ENCODE peak calls at places on chromosomes 11 and 22, in four cellular contexts. G, E, U and Q are unnamed samples.

GRCh38 chr11:38006466-38006865 is 1408.4 kb upstream of the RAG2 start:
- DNase-seq in E (no peak), U (no peak), G (no peak), Q (no peak)

GRCh38 chr11:119509969-119510401 is 87.0 kb upstream of the THY1 start:
- DNase-seq in U (peak; percentile 58), E (peak; percentile 14), G (peak; percentile 12), Q (no peak)

GRCh38 chr11:14537134-14537599 is 17.0 kb upstream of the PSMA1 start:
- DNase-seq in E (peak; percentile 60), G (peak; percentile 63), U (no peak), Q (peak; percentile 22)

GRCh38 chr22:19291218-19291579 is 320 bp downstream of the CLTCL1 start:
- DNase-seq in E (peak; percentile 46), U (no peak), G (peak; percentile 77), Q (peak; percentile 31)

GRCh38 chr11:15073361-15074205 is at the start of gene CALCB:
- DNase-seq in U (no peak), G (no peak), E (peak; percentile 53), Q (peak; percentile 33)

GRCh38 chr11:74446445-74446844 is 20.9 kb downstream of the KCNE3 start:
- DNase-seq in E (no peak), G (no peak), U (no peak), Q (no peak)

GRCh38 chr11:67113231-67113721 is 5.8 kb upstream of the KDM2A start:
- DNase-seq in G (no peak), U (no peak), E (no peak), Q (no peak)

GRCh38 chr22:30826670-30827355 is 132.1 kb downstream of the OSBP2 start:
- DNase-seq in G (no peak), E (no peak), U (no peak), Q (no peak)

GRCh38 chr11:24820541-24820940 is 323.7 kb downstream of the LUZP2 start:
- DNase-seq in U (no peak), G (no peak), E (no peak), Q (no peak)

GRCh38 chr11:109522116-109522755 is 100.2 kb downstream of the C11orf87 start:
- DNase-seq in E (no peak), U (no peak), G (no peak), Q (no peak)
- TF ChIP-seq CTCF in E (no peak), U (no peak), G (no peak), Q (no peak)

DNA sequence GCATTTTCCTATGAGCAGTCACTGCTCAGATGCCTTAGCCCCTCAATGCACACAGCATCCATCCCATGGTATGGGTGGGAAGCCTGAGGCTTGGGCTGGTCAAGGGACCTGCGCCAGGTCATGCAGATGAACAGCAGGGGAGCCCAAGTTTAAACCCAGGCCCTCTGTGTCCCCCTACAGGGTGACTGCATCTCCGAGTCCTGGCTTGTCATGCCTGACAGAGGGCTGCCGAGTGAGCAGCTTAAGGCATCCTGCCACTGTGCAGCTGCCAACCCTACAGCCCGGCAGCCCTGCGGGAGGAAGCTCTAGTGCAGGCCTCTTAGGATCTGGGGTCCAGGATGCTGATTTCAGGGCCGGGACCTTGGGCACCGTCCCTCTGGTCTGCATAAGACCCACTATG is 10.0 kb downstream of the IL2RB start:
- DNase-seq in E (no peak), U (no peak), G (no peak), Q (no peak)
- TF ChIP-seq CTCF in E (no peak), U (no peak), G (peak; percentile 20), Q (no peak)

DNA sequence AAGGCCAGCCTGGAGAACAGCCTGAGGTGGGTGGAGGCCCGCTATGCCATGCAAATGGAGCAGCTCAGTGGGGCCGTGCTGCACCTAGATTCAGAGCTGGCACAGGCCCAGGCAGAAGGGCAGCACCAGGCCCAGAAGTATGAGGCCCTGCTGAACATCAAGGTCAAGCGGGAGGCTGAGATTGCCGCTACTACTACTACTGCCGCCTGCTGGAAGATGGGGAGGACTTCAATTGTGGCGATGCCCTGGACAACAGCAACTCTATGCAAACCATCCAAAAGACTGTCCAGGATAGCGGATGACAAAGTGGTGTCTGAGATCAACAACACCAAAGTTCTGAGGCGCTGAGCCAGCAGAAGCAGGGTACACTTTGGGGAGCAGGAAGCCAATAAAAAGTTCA is 3.1 kb upstream of the TMEM218 start:
- DNase-seq in U (no peak), G (peak; percentile 60), E (no peak), Q (no peak)
- TF ChIP-seq CTCF in U (no peak), G (peak; percentile 66), E (no peak), Q (no peak)

GRCh38 chr11:60872952-60873524 is 5.7 kb downstream of the ZP1 start:
- DNase-seq in E (no peak), U (no peak), G (peak; percentile 44), Q (no peak)

GRCh38 chr11:60873533-60873932 is 6.2 kb downstream of the ZP1 start:
- DNase-seq in E (no peak), U (no peak), G (no peak), Q (no peak)

GRCh38 chr11:60875366-60875720 is 8.0 kb downstream of the ZP1 start:
- DNase-seq in U (no peak), G (no peak), E (no peak), Q (no peak)

GRCh38 chr11:60875856-60876485 is 8.6 kb downstream of the ZP1 start:
- DNase-seq in E (no peak), G (no peak), U (no peak), Q (no peak)

DNA sequence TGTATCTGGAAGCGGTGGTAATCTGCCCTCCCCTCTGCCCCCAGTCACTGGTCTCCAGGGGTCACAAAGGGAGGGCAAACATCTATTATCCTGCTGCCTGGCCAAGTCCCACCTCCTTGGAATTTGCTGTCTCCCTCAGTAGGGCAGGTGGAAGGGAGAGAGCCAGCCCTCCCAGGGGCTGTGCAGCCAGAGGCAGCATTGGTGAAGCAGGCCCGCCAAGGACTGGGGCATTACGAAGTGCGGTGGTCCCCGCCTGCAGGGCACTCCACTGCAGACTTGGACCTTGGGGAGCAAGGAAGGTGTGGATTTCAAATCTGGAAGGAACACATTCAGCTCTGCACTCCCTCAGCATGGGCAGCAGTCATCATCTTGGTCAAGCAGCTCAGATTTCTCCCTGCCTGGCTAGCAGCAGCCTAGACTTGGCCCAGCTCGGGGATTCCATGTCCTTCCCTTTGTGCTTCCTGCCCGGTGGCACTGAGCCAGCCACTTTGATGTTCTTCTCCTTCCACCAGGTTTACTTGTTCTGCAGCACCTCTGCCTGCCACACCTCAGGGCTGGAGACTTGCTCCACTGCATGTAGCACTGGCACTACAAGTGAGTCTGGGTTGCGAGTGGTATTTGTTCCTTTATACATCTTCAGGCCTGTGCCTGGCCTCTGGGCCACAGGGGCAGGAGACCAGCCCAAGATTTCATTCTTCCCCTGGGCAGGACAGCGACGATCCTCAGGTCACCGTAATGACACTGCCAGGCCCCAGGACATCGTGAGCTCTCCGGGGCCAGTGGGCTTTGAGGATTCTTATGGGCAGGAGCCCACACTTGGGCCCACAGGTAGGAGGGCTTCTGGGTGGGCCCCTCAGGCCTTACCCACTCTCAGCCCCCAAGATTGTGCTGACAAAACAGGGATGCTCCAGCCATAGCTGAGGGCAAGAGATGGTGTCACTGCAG is 7.4 kb downstream of the ZP1 start:
- DNase-seq in G (no peak), E (no peak), U (no peak), Q (no peak)
- TF ChIP-seq CTCF in G (no peak), E (no peak), U (no peak), Q (no peak)

GRCh38 chr11:44484211-44484610 is 81.3 kb upstream of the CD82 start:
- DNase-seq in U (no peak), E (no peak), G (peak; percentile 39), Q (peak; percentile 19)
- TF ChIP-seq CTCF in U (no peak), E (no peak), G (peak; percentile 58), Q (no peak)

GRCh38 chr22:45911601-45912271 is 65.2 kb downstream of the WNT7B start:
- DNase-seq in E (peak; percentile 56), U (no peak), G (no peak), Q (peak; percentile 81)
- TF ChIP-seq CTCF in E (no peak), U (no peak), G (peak; percentile 3), Q (no peak)

DNA sequence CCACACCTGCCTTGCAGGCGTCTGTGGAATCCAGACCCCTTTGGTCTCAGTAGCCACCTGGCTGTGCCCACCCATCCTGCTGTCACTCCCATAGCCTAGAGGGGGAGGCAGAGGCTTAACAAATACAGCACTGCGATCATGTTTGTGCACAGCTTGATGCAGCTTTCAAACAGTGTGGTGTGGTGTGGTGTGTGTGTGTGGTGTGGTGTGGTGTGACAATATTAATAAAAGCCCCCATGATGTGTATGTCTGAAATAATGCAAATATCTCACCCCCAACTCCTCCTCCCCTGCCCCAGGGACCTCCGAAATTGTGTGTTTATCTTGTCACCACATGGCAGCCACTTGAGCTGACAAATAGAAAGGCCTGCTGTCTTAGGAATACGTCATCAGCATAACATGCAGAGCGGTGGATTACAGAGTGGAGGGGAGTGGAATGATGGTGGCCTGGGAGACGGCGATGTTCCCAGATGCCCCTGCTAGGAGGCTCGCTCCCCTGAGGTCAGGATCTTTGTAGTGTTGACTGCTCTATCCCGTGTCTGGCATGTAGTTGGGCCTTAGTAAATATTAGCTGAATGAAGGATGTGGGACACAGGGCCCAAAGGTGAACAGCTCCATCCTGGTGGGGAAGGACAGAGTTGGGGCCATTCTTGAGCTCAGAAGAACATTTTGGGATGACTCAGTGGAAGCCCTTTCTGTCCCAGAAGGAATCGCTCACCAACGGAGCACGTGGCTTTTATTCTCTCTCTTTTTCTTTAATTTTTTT is 2.8 kb downstream of the PDXP start:
- DNase-seq in U (no peak), G (peak; percentile 62), E (no peak), Q (no peak)
- TF ChIP-seq CTCF in U (peak; percentile 64), G (peak; percentile 65), E (no peak), Q (no peak)

GRCh38 chr22:20783300-20783673 is 9.4 kb downstream of the SERPIND1 start:
- DNase-seq in E (no peak), U (no peak), G (no peak), Q (no peak)

GRCh38 chr22:20785415-20785814 is 11.5 kb downstream of the SERPIND1 start:
- DNase-seq in U (no peak), G (no peak), E (no peak), Q (no peak)

GRCh38 chr22:20782601-20783299 is 8.8 kb downstream of the SERPIND1 start:
- DNase-seq in G (no peak), U (no peak), E (no peak), Q (no peak)

GRCh38 chr22:20786048-20786447 is 12.1 kb downstream of the SERPIND1 start:
- DNase-seq in U (no peak), G (no peak), E (no peak), Q (no peak)

GRCh38 chr22:20783844-20784723 is 10.2 kb downstream of the SERPIND1 start:
- DNase-seq in U (no peak), E (peak; percentile 57), G (peak; percentile 96), Q (peak; percentile 48)
- TF ChIP-seq CTCF in U (peak; percentile 65), E (peak; percentile 57), G (no peak), Q (peak; percentile 62)

DNA sequence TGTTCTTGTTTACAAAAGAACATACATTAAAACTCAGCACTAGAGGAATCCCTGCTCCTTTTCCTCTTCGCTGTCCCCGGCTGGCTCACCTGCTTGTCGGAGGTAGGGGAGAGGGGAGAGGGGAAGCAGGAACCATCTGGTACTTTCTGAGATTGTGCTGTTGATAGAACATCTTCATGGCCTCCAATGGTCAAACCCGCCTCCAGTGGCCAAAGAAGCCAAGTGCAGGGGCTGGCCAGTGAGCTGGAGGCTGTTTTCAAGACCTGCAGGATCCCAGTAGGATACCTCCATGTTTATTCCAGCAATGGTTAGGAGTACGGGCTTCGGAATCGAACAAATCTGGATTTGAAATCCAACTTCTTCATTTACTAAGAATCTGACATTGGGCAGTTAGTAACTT is 92.6 kb downstream of the PKNOX2 start:
- DNase-seq in E (no peak), U (no peak), G (peak; percentile 31), Q (no peak)
- TF ChIP-seq CTCF in E (peak; percentile 13), U (no peak), G (peak; percentile 57), Q (no peak)